ENCODE peak calls at places on chromosomes 5 and 9, in eight cellular contexts. F, Y, R, P, V, N, L and Z are unnamed samples. For H3K9me3 and H3K4me1, the result is how much of the 10 kb centered on the place peaks cover.

GRCh38 chr5:5240234-5240633 is 100.1 kb downstream of the ADAMTS16 start:
- DNase-seq in F (no peak), Y (no peak), R (no peak), P (no peak), V (no peak), N (no peak), L (no peak), Z (no peak)

GRCh38 chr5:99037668-99038067 is 108.9 kb upstream of the CHD1 start:
- DNase-seq in F (no peak), Y (no peak), R (peak), P (peak), V (no peak), N (peak), L (no peak), Z (peak)

GRCh38 chr5:30959238-30959637 is 234.2 kb upstream of the CDH6 start:
- DNase-seq in F (peak), Y (no peak), R (no peak), P (no peak), V (no peak), N (no peak), L (no peak), Z (no peak)

GRCh38 chr9:100575765-100576368 is 2.0 kb upstream of the CAVIN4 start:
- DNase-seq in F (peak), Y (peak), R (no peak), P (no peak), V (peak), N (no peak), L (no peak), Z (no peak)

GRCh38 chr9:126166866-126167265 is 159.8 kb upstream of the MVB12B start:
- DNase-seq in F (no peak), Y (no peak), R (peak), P (peak), V (no peak), N (no peak), L (no peak), Z (no peak)

GRCh38 chr9:123049589-123050222 is 16.2 kb downstream of the GPR21 start:
- DNase-seq in F (peak), Y (peak), R (peak), P (no peak), V (no peak), N (no peak), L (peak), Z (no peak)

GRCh38 chr9:121765021-121765950 is 113.9 kb downstream of the DAB2IP start:
- DNase-seq in F (peak), Y (peak), R (peak), P (no peak), V (peak), N (no peak), L (peak), Z (no peak)

GRCh38 chr9:5839572-5839902 is 6.6 kb upstream of the ERMP1 start:
- DNase-seq in F (no peak), Y (no peak), R (no peak), P (no peak), V (no peak), N (no peak), L (no peak), Z (no peak)

GRCh38 chr5:149333711-149334443 is 11.4 kb upstream of the GRPEL2 start:
- DNase-seq in F (peak), Y (no peak), R (no peak), P (no peak), V (no peak), N (no peak), L (no peak), Z (no peak)

GRCh38 chr5:32708949-32709348 is 2.2 kb upstream of the NPR3 start:
- DNase-seq in F (no peak), Y (no peak), R (no peak), P (no peak), V (peak), N (no peak), L (no peak), Z (no peak)

GRCh38 chr9:109934499-109935214 is 154.7 kb downstream of the PALM2AKAP2 start:
- DNase-seq in F (peak), Y (peak), R (no peak), P (no peak), V (no peak), N (no peak), L (no peak), Z (no peak)

GRCh38 chr9:100317706-100318105 is 35.0 kb downstream of the TEX10 start:
- DNase-seq in F (no peak), Y (peak), R (no peak), P (no peak), V (no peak), N (no peak), L (no peak), Z (no peak)

GRCh38 chr5:55936100-55936693 is 58.6 kb downstream of the IL6ST start:
- DNase-seq in F (peak), Y (peak), R (peak), P (peak), V (peak), N (peak), L (peak), Z (peak)

GRCh38 chr5:96347502-96348292 is 85.4 kb downstream of the PCSK1 start:
- DNase-seq in F (peak), Y (no peak), R (no peak), P (no peak), V (no peak), N (no peak), L (no peak), Z (no peak)

GRCh38 chr9:131447148-131447547 is 53.3 kb downstream of the PRRC2B start:
- DNase-seq in F (no peak), Y (peak), R (no peak), P (no peak), V (no peak), N (no peak), L (no peak), Z (no peak)

GRCh38 chr9:131095666-131096489 is 453 bp upstream of the AIF1L start:
- DNase-seq in F (no peak), Y (peak), R (peak), P (no peak), V (peak), N (no peak), L (no peak), Z (peak)

GRCh38 chr9:88390371-88390990 is 2.2 kb downstream of the SPIN1 start:
- DNase-seq in F (peak), Y (peak), R (no peak), P (no peak), V (no peak), N (no peak), L (no peak), Z (no peak)

GRCh38 chr5:56740868-56741267 is 74.5 kb upstream of the MAP3K1 start:
- DNase-seq in F (no peak), Y (no peak), R (no peak), P (no peak), V (no peak), N (no peak), L (no peak), Z (no peak)

GRCh38 chr9:135830496-135830895 is 76.8 kb downstream of the CAMSAP1 start:
- DNase-seq in F (peak), Y (no peak), R (no peak), P (no peak), V (no peak), N (no peak), L (no peak), Z (no peak)

GRCh38 chr9:84701801-84702200 is 32.3 kb downstream of the NTRK2 start:
- DNase-seq in F (no peak), Y (no peak), R (no peak), P (no peak), V (no peak), N (no peak), L (no peak), Z (no peak)

GRCh38 chr9:3241290-3241689 is 284.5 kb downstream of the RFX3 start:
- DNase-seq in F (no peak), Y (peak), R (no peak), P (no peak), V (peak), N (no peak), L (no peak), Z (no peak)

GRCh38 chr5:175384724-175385552 is 59.0 kb downstream of the DRD1 start:
- DNase-seq in F (peak), Y (peak), R (no peak), P (no peak), V (no peak), N (no peak), L (no peak), Z (no peak)

GRCh38 chr5:141105350-141105749 is 5.1 kb downstream of the PCDHB3 start:
- DNase-seq in F (no peak), Y (no peak), R (no peak), P (no peak), V (no peak), N (no peak), L (no peak), Z (no peak)

GRCh38 chr5:141094481-141095262 is at the start of gene PCDHB2:
- DNase-seq in F (peak), Y (peak), R (no peak), P (no peak), V (peak), N (no peak), L (peak), Z (no peak)

GRCh38 chr5:141095263-141095641 is 837 bp downstream of the PCDHB2 start:
- DNase-seq in F (no peak), Y (no peak), R (no peak), P (no peak), V (no peak), N (no peak), L (no peak), Z (no peak)

GRCh38 chr5:141101059-141101458 is 786 bp downstream of the PCDHB3 start:
- DNase-seq in F (no peak), Y (no peak), R (no peak), P (peak), V (no peak), N (no peak), L (no peak), Z (no peak)

DNA sequence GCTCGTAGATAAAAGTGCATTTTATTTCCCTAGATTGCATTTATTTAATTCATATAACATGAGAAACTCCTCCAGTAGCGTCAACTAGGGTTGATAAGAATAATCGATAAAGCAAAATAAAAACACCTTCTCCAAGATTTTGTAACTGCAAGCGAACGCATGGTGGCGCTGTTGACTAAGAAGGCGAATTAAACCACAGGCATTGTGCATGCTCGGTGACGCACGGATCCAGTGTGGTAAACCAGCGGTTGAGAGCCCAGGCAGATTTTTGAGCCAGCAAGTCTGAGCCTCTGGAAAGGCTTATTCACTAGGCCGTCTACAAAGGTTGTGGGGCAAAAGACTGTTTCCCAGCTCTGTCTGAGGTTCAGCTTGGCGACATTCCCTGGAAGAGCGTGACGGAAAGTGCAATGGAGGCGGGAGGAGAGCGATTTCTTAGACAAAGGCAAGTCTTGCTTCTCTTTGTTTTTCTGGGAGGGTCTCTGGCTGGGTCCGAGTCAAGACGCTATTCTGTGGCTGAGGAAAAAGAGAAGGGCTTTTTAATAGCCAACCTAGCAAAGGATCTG is at the start of gene PCDHB3:
- DNase-seq in F (peak), Y (peak), R (no peak), P (peak), V (peak), N (no peak), L (peak), Z (no peak)
- TF ChIP-seq CTCF in F (peak), Y (peak), R (no peak), P (no peak), V (no peak), N (no peak), L (no peak), Z (no peak)

GRCh38 chr5:83093692-83094091 is 16.3 kb downstream of the XRCC4 start:
- DNase-seq in F (no peak), Y (no peak), R (no peak), P (no peak), V (no peak), N (no peak), L (no peak), Z (no peak)
- H3K9me3 ChIP-seq in F (under half), Y (under half), R (under half), P (under half), V (under half), N (under half), L (under half), Z (under half)

DNA sequence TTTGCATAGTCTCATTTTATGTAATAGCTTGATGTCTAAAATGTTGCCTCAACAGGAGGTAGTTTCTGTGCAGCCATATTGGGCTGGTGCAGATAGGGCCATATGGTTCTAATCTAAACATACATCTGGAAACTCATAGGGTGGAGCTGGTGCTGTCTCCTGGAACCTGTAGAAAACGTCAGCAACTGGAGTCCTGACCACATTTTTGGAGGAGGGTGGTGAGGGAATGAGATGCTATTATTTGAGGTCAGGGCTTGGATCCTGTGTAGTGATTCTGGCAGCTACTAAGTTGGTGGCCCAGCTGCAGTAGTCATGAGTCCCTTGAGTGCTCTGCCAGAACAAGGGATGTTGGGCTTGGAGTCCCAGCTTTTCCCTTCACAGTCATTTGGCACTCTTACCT is 14.1 kb downstream of the MAN2A1 start:
- DNase-seq in F (peak), Y (no peak), R (no peak), P (no peak), V (no peak), N (no peak), L (no peak), Z (no peak)
- H3K4me1 ChIP-seq in F (under half), Y (under half), R (under half), P (under half), V (under half), N (under half), L (under half), Z (under half)

DNA sequence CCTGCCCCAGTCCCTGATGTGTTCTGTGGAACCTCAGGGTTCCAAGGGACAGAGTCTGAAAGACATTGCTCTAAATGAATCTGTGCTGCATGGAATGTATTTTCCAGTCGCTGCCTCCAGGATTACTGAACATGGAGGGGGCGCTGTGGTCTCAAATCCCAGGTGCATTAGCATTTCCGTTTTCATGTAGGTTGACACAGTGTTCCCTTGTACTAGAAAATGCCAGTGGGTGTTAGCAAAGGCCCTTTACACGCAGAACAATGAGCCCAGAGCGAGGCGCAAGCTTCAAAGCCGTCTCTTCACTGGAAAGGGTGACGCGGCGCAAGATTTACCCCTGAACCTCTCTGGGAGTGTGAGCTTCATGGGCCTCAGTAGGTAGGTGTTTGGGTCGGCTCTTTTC is 308.3 kb downstream of the SLIT3 start:
- DNase-seq in F (no peak), Y (no peak), R (peak), P (no peak), V (peak), N (no peak), L (no peak), Z (no peak)
- TF ChIP-seq CTCF in F (no peak), Y (no peak), R (peak), P (no peak), V (no peak), N (no peak), L (no peak), Z (no peak)

DNA sequence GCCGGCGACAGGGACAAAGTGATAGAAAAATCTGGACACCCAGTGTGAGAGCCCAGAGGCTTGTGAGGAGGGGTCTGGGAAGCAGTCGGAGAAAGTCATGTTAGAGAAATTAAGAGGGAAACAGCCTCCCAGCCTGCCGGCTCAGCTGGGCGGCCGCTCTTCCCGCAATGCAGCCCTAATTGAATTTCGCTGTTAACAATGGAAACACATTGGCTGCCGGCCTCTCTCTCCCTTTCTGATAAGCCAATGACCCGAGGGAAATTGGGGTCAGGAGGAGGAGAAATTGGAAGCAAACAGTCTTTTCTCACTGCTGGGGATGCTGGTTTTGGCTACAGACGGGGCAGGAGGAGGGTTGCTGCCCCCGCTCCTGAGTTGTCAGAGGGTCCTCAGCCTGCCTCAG is 32.2 kb downstream of the HK3 start:
- DNase-seq in F (no peak), Y (no peak), R (no peak), P (no peak), V (no peak), N (no peak), L (no peak), Z (no peak)
- H3K9me3 ChIP-seq in F (under half), Y (under half), R (under half), P (under half), V (under half), N (under half), L (under half), Z (under half)

GRCh38 chr5:74028976-74029375 is 403.0 kb downstream of the ARHGEF28 start:
- DNase-seq in F (no peak), Y (peak), R (no peak), P (no peak), V (no peak), N (no peak), L (no peak), Z (no peak)
- H3K4me1 ChIP-seq in F (under half), Y (under half), R (under half), P (under half), V (under half), N (under half), L (under half), Z (under half)

GRCh38 chr5:82734291-82734690 is 342.9 kb downstream of the TMEM167A start:
- DNase-seq in F (no peak), Y (peak), R (no peak), P (no peak), V (no peak), N (no peak), L (no peak), Z (no peak)

GRCh38 chr5:82735160-82735789 is 341.9 kb downstream of the TMEM167A start:
- DNase-seq in F (peak), Y (peak), R (no peak), P (no peak), V (no peak), N (no peak), L (no peak), Z (no peak)

DNA sequence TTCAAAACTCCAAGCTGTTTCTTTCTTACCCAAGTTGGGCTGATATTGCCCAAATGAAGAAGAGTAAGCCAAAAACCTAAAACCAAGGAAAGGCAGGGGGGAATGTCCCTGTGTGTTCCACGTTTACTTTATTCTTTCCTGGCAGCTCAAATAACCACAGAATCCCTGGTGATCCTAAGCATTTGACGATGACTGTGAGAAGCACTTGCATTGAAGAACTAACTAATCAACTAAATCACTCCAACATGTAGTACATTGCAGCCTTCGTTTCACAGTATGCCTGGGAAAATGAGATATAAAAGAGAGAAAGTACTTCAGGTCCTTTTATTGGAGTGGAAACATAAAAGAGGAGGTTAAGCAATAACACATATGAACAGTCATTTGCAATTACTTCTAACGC is 338.5 kb downstream of the TMEM167A start:
- DNase-seq in F (no peak), Y (no peak), R (no peak), P (no peak), V (no peak), N (no peak), L (no peak), Z (no peak)
- TF ChIP-seq CTCF in F (no peak), Y (no peak), R (no peak), P (no peak), V (no peak), N (no peak), L (no peak), Z (no peak)